ENCODE peak calls at places on chromosome 17, in five cellular contexts. B, E, F, V and G are unnamed samples.

GRCh38 chr17:9115446-9116265 is 94.3 kb downstream of the NTN1 start:
- DNase-seq in B (peak; percentile 92), E (no peak), F (peak; percentile 26), V (peak; percentile 79), G (no peak)

GRCh38 chr17:75843577-75844529 is at the start of gene UNC13D:
- DNase-seq in B (no peak), E (peak; percentile 81), F (no peak), V (no peak), G (no peak)

GRCh38 chr17:72565006-72565405 is 444.2 kb downstream of the SOX9 start:
- DNase-seq in B (no peak), E (no peak), F (no peak), V (no peak), G (no peak)

GRCh38 chr17:32946375-32947135 is 18.6 kb downstream of the TMEM98 start:
- DNase-seq in B (no peak), E (no peak), F (no peak), V (no peak), G (no peak)

GRCh38 chr17:14203392-14203791 is 33.3 kb downstream of the CDRT15 start:
- DNase-seq in B (no peak), E (no peak), F (no peak), V (no peak), G (no peak)

GRCh38 chr17:3802461-3803307 is 1.7 kb upstream of the ITGAE start:
- DNase-seq in B (peak; percentile 78), E (no peak), F (peak; percentile 28), V (no peak), G (no peak)

GRCh38 chr17:30780343-30780742 is 44.1 kb downstream of the CRLF3 start:
- DNase-seq in B (peak; percentile 17), E (peak; percentile 30), F (no peak), V (no peak), G (no peak)

GRCh38 chr17:40646791-40647548 is 648 bp downstream of the SMARCE1 start:
- DNase-seq in B (no peak), E (peak; percentile 64), F (no peak), V (no peak), G (no peak)

GRCh38 chr17:4815043-4815675 is 8.2 kb downstream of the PLD2 start:
- DNase-seq in B (no peak), E (no peak), F (no peak), V (no peak), G (no peak)

GRCh38 chr17:40099627-40100418 is 566 bp downstream of the NR1D1 start:
- DNase-seq in B (no peak), E (no peak), F (no peak), V (no peak), G (no peak)

GRCh38 chr17:63314766-63315165 is 131.3 kb downstream of the CYB561 start:
- DNase-seq in B (no peak), E (no peak), F (no peak), V (no peak), G (no peak)

GRCh38 chr17:46782250-46782953 is 36.1 kb downstream of the WNT3 start:
- DNase-seq in B (no peak), E (peak; percentile 69), F (no peak), V (peak; percentile 75), G (no peak)

GRCh38 chr17:17999364-18000007 is 26.8 kb downstream of the DRC3 start:
- DNase-seq in B (no peak), E (no peak), F (no peak), V (no peak), G (no peak)

GRCh38 chr17:77206125-77206523 is 65.4 kb downstream of the SEC14L1 start:
- DNase-seq in B (no peak), E (no peak), F (no peak), V (no peak), G (no peak)

GRCh38 chr17:58758890-58759289 is 3.2 kb downstream of the PPM1E start:
- DNase-seq in B (no peak), E (no peak), F (no peak), V (no peak), G (no peak)

GRCh38 chr17:58755577-58756245 is at the start of gene PPM1E:
- DNase-seq in B (no peak), E (peak; percentile 90), F (peak; percentile 16), V (peak; percentile 92), G (no peak)

GRCh38 chr17:58757162-58757613 is 1.5 kb downstream of the PPM1E start:
- DNase-seq in B (no peak), E (peak; percentile 16), F (no peak), V (no peak), G (no peak)

GRCh38 chr17:58755269-58755576 is 431 bp upstream of the PPM1E start:
- DNase-seq in B (no peak), E (peak; percentile 32), F (no peak), V (no peak), G (no peak)

DNA sequence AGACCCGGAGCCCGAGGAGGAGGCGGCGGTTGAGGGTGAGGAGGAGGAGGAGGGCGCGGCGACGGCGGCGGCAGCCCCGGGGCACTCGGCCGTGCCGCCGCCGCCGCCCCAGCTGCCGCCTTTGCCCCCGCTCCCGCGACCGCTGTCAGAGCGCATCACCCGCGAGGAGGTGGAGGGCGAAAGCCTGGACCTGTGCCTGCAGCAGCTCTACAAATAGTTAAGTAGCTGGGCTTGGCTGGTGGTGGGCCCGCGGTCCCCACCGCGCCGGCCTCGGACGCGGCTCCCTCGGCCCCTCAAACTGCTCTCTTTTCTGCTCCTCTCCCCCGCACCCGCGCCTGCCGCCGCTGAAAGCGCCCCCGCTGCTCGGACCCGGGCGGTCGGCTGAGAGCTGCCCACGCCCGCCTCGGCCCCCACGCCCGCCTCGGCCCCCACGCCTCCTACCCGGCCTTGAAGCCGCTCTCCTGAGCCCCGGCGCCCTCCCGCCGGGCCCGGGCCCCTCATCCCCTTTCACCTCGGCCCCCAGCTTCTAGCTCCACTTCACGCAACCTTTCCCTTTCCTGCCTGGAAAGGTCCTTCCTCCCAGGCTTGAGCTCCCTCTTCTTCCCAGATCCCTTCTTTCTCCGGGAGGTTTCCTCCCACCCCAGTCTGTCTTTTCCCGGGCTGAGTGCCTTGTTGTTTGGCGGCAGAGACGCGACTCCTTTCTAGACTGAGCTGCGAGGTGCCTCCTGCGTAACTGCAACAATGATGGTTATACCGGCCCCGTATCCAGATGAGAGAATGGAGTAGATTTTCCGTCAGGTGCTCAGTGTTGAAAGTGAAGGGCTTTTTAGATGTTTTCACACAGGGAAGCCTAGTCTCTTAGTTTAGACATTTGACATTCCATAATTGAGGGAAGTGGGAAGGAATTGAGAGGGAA is 850 bp downstream of the PPM1E start:
- DNase-seq in B (no peak), E (peak; percentile 61), F (no peak), V (peak; percentile 40), G (no peak)
- TF ChIP-seq CTCF in B (no peak), E (no peak), F (no peak), V (no peak), G (no peak)

GRCh38 chr17:45425984-45426413 is 6.7 kb downstream of the ARHGAP27 start:
- DNase-seq in B (no peak), E (no peak), F (no peak), V (no peak), G (no peak)
- TF ChIP-seq CTCF in B (no peak), E (no peak), F (no peak), V (peak; percentile 5), G (no peak)

GRCh38 chr17:28675485-28675884 is 13.5 kb downstream of the SUPT6H start:
- DNase-seq in B (peak; percentile 61), E (no peak), F (no peak), V (no peak), G (no peak)

GRCh38 chr17:28675980-28676379 is 14.0 kb downstream of the SUPT6H start:
- DNase-seq in B (peak; percentile 14), E (no peak), F (no peak), V (no peak), G (no peak)
- TF ChIP-seq CTCF in B (no peak), E (peak; percentile 9), F (no peak), V (peak; percentile 6), G (no peak)

GRCh38 chr17:81392909-81393654 is 2.2 kb upstream of the BAHCC1 start:
- DNase-seq in B (no peak), E (no peak), F (no peak), V (peak; percentile 49), G (no peak)

GRCh38 chr17:81391964-81392908 is 3.0 kb upstream of the BAHCC1 start:
- DNase-seq in B (no peak), E (no peak), F (no peak), V (no peak), G (no peak)

GRCh38 chr17:81394831-81395599 is at the start of gene BAHCC1:
- DNase-seq in B (peak; percentile 100), E (peak; percentile 85), F (peak; percentile 100), V (peak; percentile 100), G (peak; percentile 100)

GRCh38 chr17:81394377-81394747 is 895 bp upstream of the BAHCC1 start:
- DNase-seq in B (no peak), E (no peak), F (no peak), V (no peak), G (no peak)

GRCh38 chr17:81393684-81394376 is 1.4 kb upstream of the BAHCC1 start:
- DNase-seq in B (peak; percentile 100), E (peak; percentile 89), F (peak; percentile 100), V (peak; percentile 100), G (peak; percentile 100)
- TF ChIP-seq CTCF in B (no peak), E (no peak), F (no peak), V (no peak), G (no peak)